ENCODE peak calls at places on chromosomes 1 and 21, in four cellular contexts. P is fibroblast of the conjunctiva; T is CD4-positive, CD25-positive, alpha-beta regulatory T cell; H is nucleus accumbens. E is an unnamed sample.

GRCh38 chr1:55955237-55955636 is 624.1 kb downstream of the PLPP3 start:
- DNase-seq in P (no peak), T (no peak), H (no peak), E (no peak)

GRCh38 chr1:82486969-82487368 is 686.2 kb downstream of the ADGRL2 start:
- DNase-seq in H (no peak), P (no peak), T (no peak), E (no peak)

GRCh38 chr1:179016694-179017382 is 8.9 kb upstream of the FAM20B start:
- DNase-seq in H (peak; percentile 77), P (peak; percentile 95), T (no peak), E (no peak)

GRCh38 chr1:154778944-154779343 is 91.1 kb downstream of the KCNN3 start:
- DNase-seq in T (no peak), P (no peak), H (no peak), E (no peak)

GRCh38 chr1:154716012-154716411 is 108.0 kb upstream of the ADAR start:
- DNase-seq in H (no peak), T (no peak), P (no peak), E (no peak)

GRCh38 chr1:203327684-203328457 is 22.6 kb downstream of the BTG2 start:
- DNase-seq in P (no peak), H (peak; percentile 72), T (peak; percentile 67), E (no peak)

GRCh38 chr1:86648255-86648654 is 56.1 kb upstream of the SH3GLB1 start:
- DNase-seq in P (peak; percentile 26), H (no peak), T (no peak), E (no peak)

GRCh38 chr1:52037402-52037814 is 3.8 kb upstream of the KTI12 start:
- DNase-seq in P (no peak), T (no peak), H (no peak), E (no peak)

GRCh38 chr21:35376406-35377135 is 327.5 kb upstream of the RUNX1 start:
- DNase-seq in H (no peak), P (no peak), T (no peak), E (no peak)

GRCh38 chr21:44596068-44596725 is 3.9 kb upstream of the KRTAP10-6 start:
- DNase-seq in T (no peak), P (no peak), H (no peak), E (no peak)

GRCh38 chr1:221823566-221823965 is 81.7 kb upstream of the DUSP10 start:
- DNase-seq in P (no peak), T (no peak), H (no peak), E (no peak)

GRCh38 chr1:8249838-8250237 is 68.1 kb upstream of the SLC45A1 start:
- DNase-seq in T (no peak), H (no peak), P (no peak), E (no peak)

GRCh38 chr1:235060607-235061470 is 67.8 kb downstream of the TOMM20 start:
- DNase-seq in H (no peak), P (no peak), T (no peak), E (no peak)

GRCh38 chr21:28856588-28857250 is 136.0 kb downstream of the LTN1 start:
- DNase-seq in H (peak; percentile 12), T (no peak), P (no peak), E (no peak)

GRCh38 chr1:1460540-1461130 is 10.9 kb upstream of the ATAD3B start:
- DNase-seq in H (no peak), P (no peak), T (no peak), E (no peak)

GRCh38 chr1:17873007-17873675 is 118.0 kb downstream of the ACTL8 start:
- DNase-seq in H (no peak), P (no peak), T (no peak), E (no peak)

GRCh38 chr21:36629061-36629460 is 69.9 kb upstream of the SIM2 start:
- DNase-seq in H (no peak), T (no peak), P (no peak), E (no peak)

GRCh38 chr1:235004840-235005391 is 123.7 kb downstream of the TOMM20 start:
- DNase-seq in T (no peak), P (no peak), H (no peak), E (no peak)

GRCh38 chr1:53130878-53131589 is 11.4 kb downstream of the SLC1A7 start:
- DNase-seq in H (no peak), T (no peak), P (no peak), E (no peak)

GRCh38 chr1:46575778-46576177 is 24.3 kb upstream of the KNCN start:
- DNase-seq in T (no peak), H (no peak), P (no peak), E (no peak)

GRCh38 chr1:156268336-156268735 is 14.3 kb downstream of the SMG5 start:
- DNase-seq in P (no peak), T (no peak), H (no peak), E (no peak)

GRCh38 chr1:198102454-198102791 is 54.4 kb upstream of the NEK7 start:
- DNase-seq in H (no peak), T (no peak), P (no peak), E (no peak)

GRCh38 chr1:114286179-114286578 is 132.5 kb upstream of the SYT6 start:
- DNase-seq in P (peak; percentile 14), H (no peak), T (no peak), E (no peak)

GRCh38 chr1:110737206-110737605 is 62.5 kb upstream of the KCNA3 start:
- DNase-seq in H (no peak), P (no peak), T (no peak), E (no peak)

GRCh38 chr21:46662765-46663500 is 27.5 kb downstream of the PRMT2 start:
- DNase-seq in T (no peak), P (no peak), H (no peak), E (no peak)

GRCh38 chr1:235632538-235633219 is 16.9 kb downstream of the GNG4 start:
- DNase-seq in H (no peak), T (no peak), P (peak; percentile 8), E (no peak)

GRCh38 chr1:165354739-165355138 is 1.8 kb downstream of the LMX1A start:
- DNase-seq in P (no peak), H (no peak), T (no peak), E (no peak)

GRCh38 chr1:30335997-30336390 is 387.4 kb downstream of the MATN1 start:
- DNase-seq in T (no peak), P (no peak), H (no peak), E (no peak)

GRCh38 chr1:111541721-111542120 is 38.3 kb upstream of the ADORA3 start:
- DNase-seq in H (no peak), P (no peak), T (no peak), E (no peak)

GRCh38 chr1:183635112-183635605 is 424 bp downstream of the ARPC5 start:
- DNase-seq in T (peak; percentile 18), P (no peak), H (peak; percentile 58), E (no peak)

GRCh38 chr1:53511933-53512806 is 53.0 kb downstream of the DMRTB1 start:
- DNase-seq in P (peak; percentile 26), H (no peak), T (no peak), E (no peak)

GRCh38 chr1:155126494-155127104 is 1.1 kb upstream of the EFNA1 start:
- DNase-seq in P (no peak), T (no peak), H (peak; percentile 78), E (no peak)